ENCODE peak calls at places on chromosomes 5 and 9, in six cellular contexts. U is activated CD4-positive, alpha-beta T cell treated with anti-CD3 and anti-CD28 coated beads for 36 hours; V is kidney; H is left kidney; O is stimulated activated CD4-positive, alpha-beta T cell treated with anti-CD3 and anti-CD28 coated beads, Interleukin-2, amount 100 ng/mL, for 48 hours; Y is NCI-H524. W is an unnamed sample.

GRCh38 chr5:125367702-125368101 is 621.3 kb upstream of the ZNF608 start:
- DNase-seq in U (no peak), V (no peak), H (no peak), O (no peak), Y (no peak), W (no peak)

GRCh38 chr9:109956811-109957440 is 176.9 kb downstream of the PALM2AKAP2 start:
- DNase-seq in U (no peak), V (no peak), H (peak; percentile 67), O (no peak), Y (peak; percentile 94), W (no peak)

GRCh38 chr5:78560456-78560855 is 88.1 kb downstream of the LHFPL2 start:
- DNase-seq in U (no peak), V (no peak), H (no peak), O (no peak), Y (no peak), W (no peak)

GRCh38 chr5:52846443-52846842 is 58.7 kb downstream of the ITGA1 start:
- DNase-seq in U (no peak), V (no peak), H (peak; percentile 37), O (no peak), Y (no peak), W (no peak)

GRCh38 chr9:134690946-134691694 is 49.5 kb downstream of the COL5A1 start:
- DNase-seq in U (no peak), V (peak; percentile 65), H (peak; percentile 47), O (no peak), Y (no peak), W (no peak)

GRCh38 chr5:168549554-168549953 is 20.4 kb downstream of the FBLL1 start:
- DNase-seq in U (no peak), V (no peak), H (no peak), O (no peak), Y (no peak), W (no peak)

GRCh38 chr9:70874451-70874850 is 247.0 kb downstream of the TRPM3 start:
- DNase-seq in U (no peak), V (no peak), H (no peak), O (no peak), Y (no peak), W (no peak)

GRCh38 chr5:2024986-2025721 is 142.4 kb upstream of the IRX4 start:
- DNase-seq in U (no peak), V (no peak), H (no peak), O (no peak), Y (no peak), W (no peak)

GRCh38 chr5:52789867-52790266 is 2.2 kb downstream of the ITGA1 start:
- DNase-seq in U (no peak), V (no peak), H (no peak), O (no peak), Y (no peak), W (no peak)

GRCh38 chr5:148042920-148043319 is 20.9 kb upstream of the SPINK5 start:
- DNase-seq in U (no peak), V (no peak), H (no peak), O (no peak), Y (no peak), W (no peak)

GRCh38 chr9:130197386-130197785 is 25.2 kb downstream of the NCS1 start:
- DNase-seq in U (no peak), V (no peak), H (no peak), O (no peak), Y (no peak), W (no peak)

GRCh38 chr5:16866795-16867584 is 69.1 kb downstream of the MYO10 start:
- DNase-seq in U (no peak), V (peak; percentile 77), H (peak; percentile 54), O (no peak), Y (peak; percentile 95), W (no peak)

GRCh38 chr5:120684213-120684612 is 220.1 kb downstream of the PRR16 start:
- DNase-seq in U (no peak), V (no peak), H (no peak), O (no peak), Y (peak; percentile 8), W (no peak)

GRCh38 chr9:4630836-4631235 is 31.3 kb upstream of the PLPP6 start:
- DNase-seq in U (no peak), V (no peak), H (no peak), O (no peak), Y (no peak), W (no peak)

GRCh38 chr5:75037106-75037505 is 15.3 kb downstream of the GCNT4 start:
- DNase-seq in U (peak; percentile 53), V (no peak), H (peak; percentile 54), O (no peak), Y (no peak), W (no peak)

GRCh38 chr5:168188182-168188581 is 103.3 kb upstream of the WWC1 start:
- DNase-seq in U (no peak), V (no peak), H (no peak), O (no peak), Y (no peak), W (no peak)

GRCh38 chr5:34484591-34485228 is 171.4 kb upstream of the RAI14 start:
- DNase-seq in U (no peak), V (no peak), H (peak; percentile 41), O (no peak), Y (no peak), W (no peak)

GRCh38 chr9:6984941-6985578 is 227.3 kb downstream of the KDM4C start:
- DNase-seq in U (no peak), V (no peak), H (no peak), O (no peak), Y (no peak), W (no peak)

GRCh38 chr5:137560414-137560813 is 61.3 kb upstream of the SPOCK1 start:
- DNase-seq in U (no peak), V (no peak), H (no peak), O (no peak), Y (no peak), W (no peak)

W was measured in CMK.